ENCODE peak calls at places on chromosomes 3 and 15, in six cellular contexts. T is astrocyte; C is uterus; P is activated CD8-positive, alpha-beta memory T cell treated with anti-CD3 and anti-CD28 coated beads, Interleukin-2, amount 50 U/mL, for 48 hours; S is right cardiac atrium; R is Right ventricle myocardium inferior. F is an unnamed sample.

GRCh38 chr3:141114816-141115458 is 63.8 kb downstream of the SPSB4 start:
- DNase-seq in C (no peak), R (no peak), S (no peak), T (no peak), P (no peak), F (no peak)

GRCh38 chr3:58835075-58835474 is 168.5 kb upstream of the FAM3D start:
- DNase-seq in R (no peak), P (no peak), C (no peak), S (no peak), T (peak; percentile 75), F (peak; percentile 45)

GRCh38 chr3:14457999-14458398 is 55.6 kb downstream of the SLC6A6 start:
- DNase-seq in C (no peak), T (no peak), R (no peak), S (peak; percentile 48), P (no peak), F (no peak)

GRCh38 chr3:149592758-149593240 is 65.0 kb downstream of the WWTR1 start:
- DNase-seq in S (peak; percentile 64), T (peak; percentile 70), C (no peak), P (no peak), R (no peak), F (no peak)

GRCh38 chr3:184683900-184684560 is 27.8 kb downstream of the MAGEF1 start:
- DNase-seq in S (no peak), C (no peak), T (no peak), P (no peak), R (no peak), F (no peak)

GRCh38 chr3:44721231-44722102 is 8.0 kb upstream of the ZNF501 start:
- DNase-seq in C (no peak), S (no peak), R (no peak), P (no peak), T (peak; percentile 13), F (no peak)

GRCh38 chr3:62587579-62588031 is 214.3 kb upstream of the FEZF2 start:
- DNase-seq in S (no peak), T (peak; percentile 98), P (no peak), C (no peak), R (no peak), F (peak; percentile 90)

GRCh38 chr3:145383416-145383815 is 777.6 kb downstream of the PLOD2 start:
- DNase-seq in P (no peak), R (no peak), S (no peak), C (no peak), T (no peak), F (no peak)

GRCh38 chr15:92683511-92683834 is 27.9 kb upstream of the FAM174B start:
- DNase-seq in C (peak; percentile 40), R (no peak), T (no peak), S (no peak), P (no peak), F (peak; percentile 48)

GRCh38 chr3:195774917-195775316 is 36.8 kb downstream of the MUC4 start:
- DNase-seq in S (peak; percentile 76), P (no peak), T (no peak), R (no peak), C (no peak), F (peak; percentile 37)

GRCh38 chr15:74322558-74323180 is 44.8 kb downstream of the CYP11A1 start:
- DNase-seq in T (no peak), S (peak; percentile 87), C (peak; percentile 60), R (peak; percentile 78), P (peak; percentile 81), F (peak; percentile 55)

GRCh38 chr15:44207643-44208042 is 12.6 kb upstream of the FRMD5 start:
- DNase-seq in P (no peak), S (no peak), T (peak; percentile 89), R (no peak), C (no peak), F (peak; percentile 40)

GRCh38 chr3:171847133-171847532 is 4.0 kb downstream of the TMEM212 start:
- DNase-seq in T (no peak), R (no peak), P (no peak), S (no peak), C (no peak), F (no peak)

GRCh38 chr15:23869391-23869790 is 182.3 kb upstream of the NDN start:
- DNase-seq in C (peak; percentile 18), P (no peak), S (peak; percentile 61), T (no peak), R (peak; percentile 70), F (no peak)

GRCh38 chr3:33032937-33033336 is 64.0 kb downstream of the GLB1 start:
- DNase-seq in R (no peak), C (no peak), T (no peak), S (no peak), P (no peak), F (no peak)

GRCh38 chr15:60634815-60635214 is 155.9 kb upstream of the ICE2 start:
- DNase-seq in T (peak; percentile 8), P (no peak), R (no peak), S (no peak), C (no peak), F (no peak)

GRCh38 chr3:52204337-52205073 is 6.5 kb downstream of the ALAS1 start:
- DNase-seq in R (no peak), C (no peak), S (no peak), T (no peak), P (no peak), F (no peak)

GRCh38 chr3:50299929-50300680 is 900 bp upstream of the HYAL3 start:
- DNase-seq in T (peak; percentile 47), R (no peak), P (no peak), S (peak; percentile 74), C (peak; percentile 36), F (no peak)

GRCh38 chr3:130345487-130346079 is at the start of gene COL6A5:
- DNase-seq in P (no peak), C (no peak), S (peak; percentile 65), R (peak; percentile 56), T (no peak), F (no peak)

GRCh38 chr3:167785790-167786189 is 50.3 kb downstream of the SERPINI1 start:
- DNase-seq in S (no peak), P (no peak), C (no peak), T (no peak), R (no peak), F (no peak)

GRCh38 chr15:101615414-101615985 is 36.7 kb downstream of the TM2D3 start:
- DNase-seq in S (peak; percentile 78), P (no peak), T (no peak), C (no peak), R (no peak), F (no peak)

GRCh38 chr3:128482175-128482856 is 10.7 kb downstream of the GATA2 start:
- DNase-seq in P (no peak), T (no peak), R (no peak), S (peak; percentile 4), C (peak; percentile 57), F (no peak)

GRCh38 chr3:144470646-144471045 is 499.0 kb downstream of the DIPK2A start:
- DNase-seq in C (no peak), T (no peak), R (no peak), S (no peak), P (no peak), F (no peak)

GRCh38 chr3:187000711-187001151 is 70.4 kb downstream of the ST6GAL1 start:
- DNase-seq in S (no peak), C (no peak), T (no peak), P (no peak), R (no peak), F (no peak)

GRCh38 chr3:183664913-183665381 is 29.5 kb downstream of the KLHL24 start:
- DNase-seq in S (no peak), C (no peak), T (peak; percentile 98), P (no peak), R (no peak), F (peak; percentile 71)

GRCh38 chr3:195558602-195559001 is 15.5 kb upstream of the PPP1R2 start:
- DNase-seq in T (no peak), S (no peak), P (peak; percentile 51), C (no peak), R (no peak), F (peak; percentile 11)

F was measured in brain microvascular endothelial cell.